ENCODE peak calls at places on chromosomes 16 and 17, in six cellular contexts. C is fibroblast of lung, W is IMR-90, F is OCI-LY7, R is neural progenitor cell, D is hepatocyte. Y is an unnamed sample.

GRCh38 chr16:79972053-79972704 is 371.6 kb upstream of the MAF start:
- DNase-seq in C (no peak), W (no peak), F (no peak), R (no peak), D (no peak), Y (no peak)

GRCh38 chr17:58327363-58328194 is 1.0 kb downstream of the TSPOAP1 start:
- DNase-seq in C (no peak), W (no peak), F (peak; percentile 70), R (no peak), D (no peak), Y (peak; percentile 94)

GRCh38 chr17:17303010-17303846 is at the start of gene NT5M:
- DNase-seq in C (peak; percentile 66), W (peak; percentile 58), F (peak; percentile 85), R (peak; percentile 92), D (peak; percentile 88), Y (peak; percentile 96)

GRCh38 chr17:53570731-53571130 is 252.0 kb upstream of the KIF2B start:
- DNase-seq in C (peak; percentile 17), W (no peak), F (no peak), R (no peak), D (no peak), Y (no peak)

GRCh38 chr17:57898487-57899311 is 48.9 kb upstream of the MRPS23 start:
- DNase-seq in C (peak; percentile 71), W (peak; percentile 49), F (no peak), R (peak; percentile 94), D (peak; percentile 68), Y (no peak)

GRCh38 chr17:78343099-78343432 is 16.8 kb downstream of the SOCS3 start:
- DNase-seq in C (peak; percentile 94), W (peak; percentile 87), F (no peak), R (no peak), D (peak; percentile 72), Y (no peak)

GRCh38 chr16:23423496-23424049 is 29.4 kb downstream of the COG7 start:
- DNase-seq in C (peak; percentile 99), W (peak; percentile 99), F (no peak), R (no peak), D (peak; percentile 39), Y (no peak)

GRCh38 chr16:11624645-11625607 is 38.2 kb upstream of the LITAF start:
- DNase-seq in C (no peak), W (no peak), F (no peak), R (no peak), D (no peak), Y (no peak)

GRCh38 chr17:56834380-56835258 is 668 bp downstream of the DGKE start:
- DNase-seq in C (peak; percentile 6), W (peak; percentile 7), F (peak; percentile 69), R (peak; percentile 78), D (peak; percentile 78), Y (peak; percentile 10)

GRCh38 chr17:1060991-1061390 is 64.1 kb downstream of the TIMM22 start:
- DNase-seq in C (peak; percentile 98), W (peak; percentile 99), F (no peak), R (no peak), D (peak; percentile 58), Y (no peak)

GRCh38 chr16:84700518-84701277 is 898 bp downstream of the USP10 start:
- DNase-seq in C (peak; percentile 37), W (peak; percentile 29), F (peak; percentile 65), R (peak; percentile 70), D (peak; percentile 52), Y (peak; percentile 76)

GRCh38 chr16:74862743-74863244 is 88.2 kb upstream of the FA2H start:
- DNase-seq in C (peak; percentile 59), W (peak; percentile 47), F (peak; percentile 69), R (peak; percentile 64), D (peak; percentile 70), Y (peak; percentile 83)

GRCh38 chr16:90057738-90058173 is 19.4 kb downstream of the PRDM7 start:
- DNase-seq in C (peak; percentile 46), W (peak; percentile 90), F (no peak), R (no peak), D (peak; percentile 55), Y (no peak)

GRCh38 chr16:14389359-14389758 is 240.7 kb downstream of the PARN start:
- DNase-seq in C (no peak), W (no peak), F (no peak), R (no peak), D (no peak), Y (no peak)

GRCh38 chr16:11374255-11374654 is 29.0 kb downstream of the RMI2 start:
- DNase-seq in C (peak; percentile 37), W (no peak), F (no peak), R (no peak), D (peak; percentile 6), Y (no peak)

GRCh38 chr17:58679263-58680037 is 12.4 kb downstream of the TEX14 start:
- DNase-seq in C (peak; percentile 33), W (peak; percentile 52), F (no peak), R (no peak), D (no peak), Y (no peak)

GRCh38 chr16:50627419-50627818 is 53.7 kb downstream of the SNX20 start:
- DNase-seq in C (peak; percentile 41), W (no peak), F (peak; percentile 15), R (peak; percentile 58), D (peak; percentile 56), Y (peak; percentile 42)

GRCh38 chr16:84650062-84650991 is 2.0 kb downstream of the KLHL36 start:
- DNase-seq in C (peak; percentile 23), W (peak; percentile 86), F (no peak), R (peak; percentile 27), D (peak; percentile 27), Y (no peak)

GRCh38 chr16:75320435-75320834 is 69.0 kb upstream of the BCAR1 start:
- DNase-seq in C (no peak), W (no peak), F (peak; percentile 16), R (peak; percentile 58), D (no peak), Y (no peak)

GRCh38 chr16:14525021-14525420 is 105.0 kb downstream of the PARN start:
- DNase-seq in C (no peak), W (no peak), F (no peak), R (no peak), D (no peak), Y (no peak)

GRCh38 chr16:27470567-27471431 is 68.8 kb downstream of the IL21R start:
- DNase-seq in C (peak; percentile 83), W (peak; percentile 74), F (no peak), R (no peak), D (no peak), Y (no peak)

GRCh38 chr16:54069601-54070239 is 216.9 kb downstream of the IRX3 start:
- DNase-seq in C (no peak), W (no peak), F (no peak), R (no peak), D (no peak), Y (no peak)

GRCh38 chr17:58706351-58707140 is 14.1 kb downstream of the RAD51C start:
- DNase-seq in C (no peak), W (no peak), F (no peak), R (no peak), D (no peak), Y (no peak)

GRCh38 chr16:69112285-69113129 is 7.1 kb downstream of the HAS3 start:
- DNase-seq in C (peak; percentile 38), W (peak; percentile 25), F (peak; percentile 70), R (peak; percentile 84), D (peak; percentile 69), Y (peak; percentile 84)

GRCh38 chr16:84593825-84594724 is 23.8 kb downstream of the COTL1 start:
- DNase-seq in C (peak; percentile 50), W (no peak), F (peak; percentile 97), R (no peak), D (no peak), Y (no peak)

GRCh38 chr16:23356941-23357340 is 54.8 kb downstream of the SCNN1B start:
- DNase-seq in C (no peak), W (no peak), F (no peak), R (no peak), D (no peak), Y (no peak)

GRCh38 chr17:77212833-77213777 is 72.3 kb downstream of the SEC14L1 start:
- DNase-seq in C (no peak), W (no peak), F (no peak), R (no peak), D (no peak), Y (no peak)

GRCh38 chr17:77215281-77215680 is 74.5 kb downstream of the SEC14L1 start:
- DNase-seq in C (no peak), W (no peak), F (no peak), R (no peak), D (no peak), Y (no peak)

GRCh38 chr17:77213778-77214132 is 73.0 kb downstream of the SEC14L1 start:
- DNase-seq in C (no peak), W (no peak), F (no peak), R (no peak), D (no peak), Y (no peak)

GRCh38 chr17:77214743-77215142 is 74.0 kb downstream of the SEC14L1 start:
- DNase-seq in C (peak; percentile 54), W (peak; percentile 31), F (peak; percentile 57), R (peak; percentile 70), D (peak; percentile 49), Y (peak; percentile 79)

GRCh38 chr17:77214328-77214727 is 73.6 kb downstream of the SEC14L1 start:
- DNase-seq in C (no peak), W (no peak), F (no peak), R (no peak), D (no peak), Y (no peak)
- H3K27ac ChIP-seq in C (no peak overlapping the region), W (no peak overlapping the region), F (no peak overlapping the region), R (no peak overlapping the region), D (no peak overlapping the region), Y (no peak overlapping the region)

GRCh38 chr17:41896726-41897125 is 22.0 kb downstream of the ACLY start:
- DNase-seq in C (no peak), W (no peak), F (no peak), R (no peak), D (no peak), Y (no peak)
- H3K36me3 ChIP-seq in C (peaks cover 38% of the 10 kb centered on the region), W (peaks cover 78% of the 10 kb centered on the region), F (peaks cover 97% of the 10 kb centered on the region), R (peaks cover 4% of the 10 kb centered on the region), D (peaks cover 3% of the 10 kb centered on the region), Y (peaks cover 50% of the 10 kb centered on the region)

GRCh38 chr16:81796585-81797346 is 17.7 kb downstream of the PLCG2 start:
- DNase-seq in C (no peak), W (no peak), F (no peak), R (no peak), D (no peak), Y (no peak)
- H3K4me2 ChIP-seq in C (no peak overlapping the region), W (no peak overlapping the region), F (peak overlapping the region; percentile 71), R (no peak overlapping the region), D (no peak overlapping the region), Y (peak overlapping the region; percentile 46)

DNA sequence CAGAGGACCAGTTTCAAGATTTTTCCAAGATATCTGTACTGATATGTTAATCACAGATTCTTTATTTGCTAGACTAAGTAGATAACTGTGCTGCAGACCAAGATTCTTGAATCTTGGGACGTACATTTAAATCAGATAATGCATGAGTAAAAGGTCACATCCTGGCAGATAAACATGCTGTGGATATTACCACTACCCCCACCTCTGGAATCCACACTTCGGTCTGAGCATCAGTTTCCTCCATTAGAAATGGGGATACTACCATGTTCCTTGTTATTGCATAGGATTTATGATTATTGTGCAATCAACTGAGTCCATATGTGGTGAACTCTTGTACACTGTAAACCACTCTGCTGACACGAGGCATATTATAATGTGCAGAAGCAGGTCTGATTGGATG is 108.7 kb downstream of the VAT1L start:
- DNase-seq in C (peak; percentile 92), W (peak; percentile 54), F (no peak), R (no peak), D (peak; percentile 12), Y (no peak)
- H3K27ac ChIP-seq in C (peak overlapping the region; percentile 82), W (no peak overlapping the region), F (no peak overlapping the region), R (no peak overlapping the region), D (no peak overlapping the region), Y (no peak overlapping the region)

GRCh38 chr16:4388275-4389021 is 16.8 kb downstream of the VASN start:
- DNase-seq in C (no peak), W (no peak), F (no peak), R (no peak), D (no peak), Y (no peak)
- H3K36me3 ChIP-seq in C (peaks cover 14% of the 10 kb centered on the region), W (peaks cover 12% of the 10 kb centered on the region), F (peaks cover 57% of the 10 kb centered on the region), R (no peaks in the 10 kb centered on the region), D (no peaks in the 10 kb centered on the region), Y (no peaks in the 10 kb centered on the region)

Y was measured in Karpas-422.